ENCODE peak calls at places on chromosomes 12 and 14, in four cellular contexts. G is HepG2, H is GM12878, P is K562. X is an unnamed sample.

GRCh38 chr12:131085125-131085815 is 131.6 kb downstream of the ADGRD1 start:
- DNase-seq in G (no peak), H (no peak), P (no peak), X (peak; percentile 5)

GRCh38 chr14:101862177-101862576 is 100.7 kb downstream of the PPP2R5C start:
- DNase-seq in G (no peak), H (no peak), P (no peak), X (no peak)

GRCh38 chr12:72236071-72236705 is 36.0 kb upstream of the TRHDE start:
- DNase-seq in G (no peak), H (no peak), P (no peak), X (no peak)

GRCh38 chr14:92425101-92425500 is 88.5 kb upstream of the RIN3 start:
- DNase-seq in G (peak; percentile 9), H (no peak), P (no peak), X (no peak)

GRCh38 chr12:29164477-29165163 is 15.5 kb downstream of the FAR2 start:
- DNase-seq in G (no peak), H (peak; percentile 55), P (peak; percentile 44), X (no peak)

GRCh38 chr12:92034858-92035401 is 110.7 kb downstream of the BTG1 start:
- DNase-seq in G (peak; percentile 44), H (peak; percentile 99), P (no peak), X (no peak)

GRCh38 chr14:75578786-75579781 is 664 bp downstream of the FLVCR2 start:
- DNase-seq in G (peak; percentile 31), H (no peak), P (no peak), X (peak; percentile 19)

GRCh38 chr12:76030378-76031080 is 1.0 kb downstream of the PHLDA1 start:
- DNase-seq in G (no peak), H (no peak), P (no peak), X (peak; percentile 41)

GRCh38 chr12:96350982-96351381 is 49.3 kb downstream of the CDK17 start:
- DNase-seq in G (no peak), H (no peak), P (no peak), X (no peak)

GRCh38 chr14:96098309-96098998 is 59.3 kb downstream of the C14orf132 start:
- DNase-seq in G (peak; percentile 36), H (peak; percentile 7), P (peak; percentile 21), X (peak; percentile 79)

GRCh38 chr12:95134085-95134484 is 60.7 kb upstream of the NR2C1 start:
- DNase-seq in G (no peak), H (no peak), P (no peak), X (no peak)

GRCh38 chr14:95297832-95298231 is 21.9 kb downstream of the CLMN start:
- DNase-seq in G (no peak), H (no peak), P (no peak), X (no peak)

GRCh38 chr14:68391292-68392014 is 401.4 kb downstream of the ZFP36L1 start:
- DNase-seq in G (no peak), H (no peak), P (no peak), X (no peak)
- TF ChIP-seq ETV6 in G (no peak), H (no peak), P (no peak), X (no peak)

DNA sequence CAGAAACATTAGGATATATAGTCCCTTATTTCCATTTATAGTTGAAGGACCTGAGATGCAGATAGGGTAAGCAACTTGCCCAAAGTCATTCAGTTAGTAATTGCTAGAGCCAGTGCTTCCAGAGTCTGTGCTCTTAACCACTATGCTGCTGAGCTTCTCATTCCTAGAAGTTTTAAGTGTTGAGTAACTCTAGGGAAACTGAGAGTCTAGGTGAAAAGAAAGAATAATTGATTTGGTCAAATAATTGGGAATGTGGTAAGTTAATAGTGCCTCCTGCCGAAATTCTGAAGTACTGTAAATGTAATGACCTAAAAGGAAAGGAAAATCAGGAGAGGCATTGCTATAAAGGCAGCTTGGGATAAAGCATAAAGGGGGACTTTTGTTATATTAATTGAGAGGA is 14.1 kb downstream of the PYROXD1 start:
- DNase-seq in G (no peak), H (no peak), P (no peak), X (no peak)
- TF ChIP-seq CTCF in G (no peak), H (no peak), P (peak; percentile 40), X (no peak)

GRCh38 chr14:81164167-81164774 is 56.5 kb downstream of the GTF2A1 start:
- DNase-seq in G (peak; percentile 78), H (peak; percentile 48), P (peak; percentile 63), X (peak; percentile 84)

GRCh38 chr14:81161088-81161487 is 59.7 kb downstream of the GTF2A1 start:
- DNase-seq in G (no peak), H (no peak), P (no peak), X (no peak)

GRCh38 chr14:81165188-81165587 is 55.6 kb downstream of the GTF2A1 start:
- DNase-seq in G (peak; percentile 56), H (no peak), P (no peak), X (no peak)

GRCh38 chr14:81162941-81163340 is 57.8 kb downstream of the GTF2A1 start:
- DNase-seq in G (no peak), H (no peak), P (peak; percentile 52), X (no peak)

DNA sequence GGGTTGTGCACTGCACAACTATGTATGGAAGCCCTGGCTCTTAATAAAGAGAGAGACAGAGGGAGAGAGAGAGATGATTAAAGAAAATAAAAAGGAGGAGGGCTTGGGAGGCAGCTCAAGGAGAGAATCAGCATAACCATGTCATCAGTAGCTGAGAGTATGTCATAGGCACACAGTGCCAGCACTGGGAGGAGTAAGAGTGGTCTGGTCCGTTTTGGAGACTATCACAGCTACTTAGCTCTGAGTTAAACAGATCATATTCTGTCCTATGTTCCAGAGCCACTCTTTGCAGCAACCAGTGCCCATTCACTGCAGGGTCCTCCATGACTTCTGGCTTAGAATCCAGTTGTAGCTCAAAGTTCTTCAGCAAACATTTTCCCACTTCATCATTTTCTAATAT is 59.0 kb downstream of the GTF2A1 start:
- DNase-seq in G (no peak), H (no peak), P (no peak), X (no peak)
- TF ChIP-seq ATF2 in G (no peak), H (no peak), P (no peak), X (no peak)

GRCh38 chr12:24421759-24422158 is 472.3 kb upstream of the SOX5 start:
- DNase-seq in G (no peak), H (no peak), P (no peak), X (no peak)

GRCh38 chr12:24416423-24417109 is 467.1 kb upstream of the SOX5 start:
- DNase-seq in G (no peak), H (no peak), P (no peak), X (no peak)

GRCh38 chr12:24415934-24416333 is 466.5 kb upstream of the SOX5 start:
- DNase-seq in G (no peak), H (no peak), P (no peak), X (no peak)

GRCh38 chr12:24414421-24414820 is 465.0 kb upstream of the SOX5 start:
- DNase-seq in G (no peak), H (no peak), P (no peak), X (no peak)

DNA sequence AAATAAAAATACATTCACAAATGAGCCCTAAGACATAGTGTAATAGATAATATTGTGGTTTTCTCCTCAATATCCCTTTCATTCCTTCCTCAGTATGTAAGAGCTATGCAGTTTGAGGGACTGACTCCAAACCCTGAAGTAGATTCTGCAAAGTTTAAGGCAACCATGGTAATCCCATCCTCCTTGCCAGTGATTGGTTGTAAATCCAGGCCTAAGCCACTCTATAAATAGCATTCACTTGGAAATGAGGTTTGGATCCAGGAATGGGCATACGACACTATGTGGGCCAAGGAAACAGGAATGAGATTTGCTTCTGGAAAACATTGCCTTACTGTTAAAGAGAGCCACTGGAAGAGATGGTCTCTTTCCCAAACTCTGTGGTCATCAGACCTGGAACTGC is 468.7 kb upstream of the SOX5 start:
- DNase-seq in G (no peak), H (no peak), P (no peak), X (no peak)
- TF ChIP-seq ETV6 in G (no peak), H (no peak), P (no peak), X (no peak)

GRCh38 chr12:39795481-39795880 is 175.9 kb upstream of the ABCD2 start:
- DNase-seq in G (no peak), H (no peak), P (no peak), X (no peak)
- TF ChIP-seq CTCF in G (no peak), H (no peak), P (no peak), X (no peak)

DNA sequence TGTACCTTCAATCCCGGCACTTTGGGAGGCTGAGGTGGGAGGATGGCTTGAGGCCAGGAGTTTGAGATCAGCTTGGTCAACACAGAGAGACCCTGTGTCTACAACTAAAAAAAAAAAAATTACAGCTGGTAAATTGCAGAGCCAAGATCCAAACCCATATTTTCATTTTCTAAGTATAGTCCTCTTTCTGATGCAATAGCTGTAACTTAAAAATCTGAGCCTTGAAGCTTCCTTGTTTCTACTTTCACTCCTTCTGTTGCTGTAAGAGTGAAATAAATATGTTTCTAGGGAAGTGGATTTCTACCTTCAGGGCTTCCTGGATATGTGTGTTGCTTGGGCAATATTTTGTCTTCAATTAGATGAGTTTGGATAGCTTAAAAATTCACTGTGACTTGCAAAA is 42.0 kb upstream of the PRICKLE1 start:
- DNase-seq in G (no peak), H (no peak), P (no peak), X (no peak)
- TF ChIP-seq ATF2 in G (no peak), H (no peak), P (no peak), X (no peak)

GRCh38 chr12:62435337-62436163 is 31.1 kb upstream of the MON2 start:
- DNase-seq in G (peak; percentile 58), H (no peak), P (peak; percentile 35), X (peak; percentile 70)
- TF ChIP-seq ETV6 in G (no peak), H (no peak), P (no peak), X (peak; percentile 44)

GRCh38 chr14:60720391-60720790 is 3.8 kb downstream of the SIX4 start:
- DNase-seq in G (no peak), H (no peak), P (no peak), X (no peak)

GRCh38 chr14:60720962-60721330 is 3.2 kb downstream of the SIX4 start:
- DNase-seq in G (peak; percentile 9), H (no peak), P (no peak), X (no peak)

GRCh38 chr14:60722836-60723217 is 1.3 kb downstream of the SIX4 start:
- DNase-seq in G (no peak), H (no peak), P (peak; percentile 36), X (peak; percentile 60)

GRCh38 chr14:60722163-60722835 is 1.9 kb downstream of the SIX4 start:
- DNase-seq in G (peak; percentile 89), H (no peak), P (peak; percentile 54), X (peak; percentile 69)

GRCh38 chr14:60721331-60722162 is 2.6 kb downstream of the SIX4 start:
- DNase-seq in G (peak; percentile 67), H (no peak), P (no peak), X (peak; percentile 83)
- TF ChIP-seq CTCF in G (peak; percentile 79), H (peak; percentile 27), P (no peak), X (no peak)